ENCODE peak calls at places on chromosomes 6 and 20, in six cellular contexts. One of them, this sample, is unnamed. For H3K27me3 and H3K4me1, the result is how much of the 10 kb centered on the place peaks cover.

GRCh38 chr6:89385156-89385667 is 26.9 kb downstream of the RRAGD start:
- DNase-seq in lower lobe of right lung: no peak
- DNase-seq in tibial nerve: no peak
- DNase-seq in fibroblast of lung: peak
- DNase-seq in uterus: peak
- DNase-seq in CD8-positive, alpha-beta memory T cell: no peak
- DNase-seq in this sample: no peak

GRCh38 chr6:170292111-170292777 is 1.4 kb upstream of the DLL1 start:
- DNase-seq in lower lobe of right lung: no peak
- DNase-seq in tibial nerve: no peak
- DNase-seq in fibroblast of lung: no peak
- DNase-seq in uterus: no peak
- DNase-seq in CD8-positive, alpha-beta memory T cell: no peak
- DNase-seq in this sample: no peak

GRCh38 chr20:3479759-3480615 is 9.2 kb downstream of the ATRN start:
- DNase-seq in lower lobe of right lung: no peak
- DNase-seq in tibial nerve: no peak
- DNase-seq in fibroblast of lung: no peak
- DNase-seq in uterus: no peak
- DNase-seq in CD8-positive, alpha-beta memory T cell: no peak
- DNase-seq in this sample: no peak

GRCh38 chr20:63137851-63138415 is 78.0 kb downstream of the YTHDF1 start:
- DNase-seq in lower lobe of right lung: no peak
- DNase-seq in tibial nerve: no peak
- DNase-seq in fibroblast of lung: no peak
- DNase-seq in uterus: no peak
- DNase-seq in CD8-positive, alpha-beta memory T cell: no peak
- DNase-seq in this sample: no peak

GRCh38 chr20:17568045-17568788 is 1.7 kb upstream of the DSTN start:
- DNase-seq in lower lobe of right lung: no peak
- DNase-seq in tibial nerve: no peak
- DNase-seq in fibroblast of lung: no peak
- DNase-seq in uterus: no peak
- DNase-seq in CD8-positive, alpha-beta memory T cell: no peak
- DNase-seq in this sample: peak

GRCh38 chr6:145569140-145569539 is 166.2 kb downstream of the EPM2A start:
- DNase-seq in lower lobe of right lung: no peak
- DNase-seq in tibial nerve: no peak
- DNase-seq in fibroblast of lung: peak
- DNase-seq in uterus: no peak
- DNase-seq in CD8-positive, alpha-beta memory T cell: no peak
- DNase-seq in this sample: no peak

GRCh38 chr6:129493396-129493902 is 216.5 kb downstream of the ARHGAP18 start:
- DNase-seq in lower lobe of right lung: no peak
- DNase-seq in tibial nerve: no peak
- DNase-seq in fibroblast of lung: peak
- DNase-seq in uterus: no peak
- DNase-seq in CD8-positive, alpha-beta memory T cell: no peak
- DNase-seq in this sample: no peak

GRCh38 chr6:100232791-100233573 is 231.7 kb downstream of the SIM1 start:
- DNase-seq in lower lobe of right lung: no peak
- DNase-seq in tibial nerve: no peak
- DNase-seq in fibroblast of lung: no peak
- DNase-seq in uterus: no peak
- DNase-seq in CD8-positive, alpha-beta memory T cell: no peak
- DNase-seq in this sample: no peak

GRCh38 chr20:44040202-44040915 is 125.7 kb downstream of the TOX2 start:
- DNase-seq in lower lobe of right lung: no peak
- DNase-seq in tibial nerve: no peak
- DNase-seq in fibroblast of lung: no peak
- DNase-seq in uterus: no peak
- DNase-seq in CD8-positive, alpha-beta memory T cell: no peak
- DNase-seq in this sample: no peak

DNA sequence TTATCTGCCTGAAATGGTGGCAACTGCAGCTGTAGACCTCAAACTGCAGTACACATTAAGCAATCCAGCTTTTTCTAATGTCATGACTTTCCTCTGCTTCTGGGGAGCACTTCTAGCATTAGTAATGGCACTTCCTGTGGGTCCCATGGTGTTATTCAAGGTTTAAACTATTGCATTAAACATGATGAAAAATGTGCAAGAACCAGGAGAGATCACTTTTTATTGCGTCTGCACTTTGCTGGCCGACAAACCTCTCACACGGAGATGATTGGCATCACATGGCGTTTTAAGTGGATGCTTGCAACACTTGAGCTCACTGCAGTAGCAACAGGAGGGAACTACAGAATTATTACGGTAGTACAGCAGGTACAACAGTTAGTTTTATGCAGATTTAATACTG is 148.4 kb downstream of the HIVEP2 start:
- DNase-seq in lower lobe of right lung: peak
- DNase-seq in tibial nerve: no peak
- DNase-seq in fibroblast of lung: peak
- DNase-seq in uterus: no peak
- DNase-seq in CD8-positive, alpha-beta memory T cell: no peak
- DNase-seq in this sample: no peak
- H3K27ac ChIP-seq in lower lobe of right lung: no peak
- H3K27ac ChIP-seq in tibial nerve: no peak
- H3K27ac ChIP-seq in fibroblast of lung: no peak
- H3K27ac ChIP-seq in uterus: no peak
- H3K27ac ChIP-seq in CD8-positive, alpha-beta memory T cell: no peak
- H3K27ac ChIP-seq in this sample: no peak

DNA sequence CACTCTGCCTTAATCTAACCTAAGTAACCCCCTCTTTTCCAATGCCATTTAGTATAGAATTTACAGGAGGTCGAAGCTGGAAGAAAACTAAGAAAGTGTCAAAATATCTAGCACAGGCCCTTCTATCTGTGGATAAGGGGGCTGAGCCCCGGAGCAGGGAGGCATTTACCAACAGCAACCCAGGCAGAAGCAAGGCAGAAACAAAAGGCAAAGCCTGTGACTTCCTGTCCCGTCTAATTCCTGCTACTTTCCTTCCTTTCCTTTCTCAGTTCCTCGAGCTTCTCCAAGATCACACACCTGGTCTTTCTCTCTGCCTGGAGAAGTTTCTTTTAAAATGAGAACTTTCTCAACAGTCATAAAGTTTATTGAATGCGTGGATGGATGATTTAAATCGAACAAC is 146.0 kb downstream of the FOXA2 start:
- DNase-seq in lower lobe of right lung: no peak
- DNase-seq in tibial nerve: no peak
- DNase-seq in fibroblast of lung: no peak
- DNase-seq in uterus: no peak
- DNase-seq in CD8-positive, alpha-beta memory T cell: no peak
- DNase-seq in this sample: no peak
- H3K27me3 ChIP-seq in lower lobe of right lung: under half
- H3K27me3 ChIP-seq in tibial nerve: under half
- H3K27me3 ChIP-seq in fibroblast of lung: under half
- H3K27me3 ChIP-seq in uterus: under half
- H3K27me3 ChIP-seq in CD8-positive, alpha-beta memory T cell: under half
- H3K27me3 ChIP-seq in this sample: under half

GRCh38 chr6:3413612-3414011 is 43.2 kb downstream of the SLC22A23 start:
- DNase-seq in lower lobe of right lung: no peak
- DNase-seq in tibial nerve: no peak
- DNase-seq in fibroblast of lung: no peak
- DNase-seq in uterus: no peak
- DNase-seq in CD8-positive, alpha-beta memory T cell: no peak
- DNase-seq in this sample: no peak
- H3K4me1 ChIP-seq in lower lobe of right lung: under half
- H3K4me1 ChIP-seq in tibial nerve: under half
- H3K4me1 ChIP-seq in fibroblast of lung: under half
- H3K4me1 ChIP-seq in uterus: under half
- H3K4me1 ChIP-seq in CD8-positive, alpha-beta memory T cell: under half
- H3K4me1 ChIP-seq in this sample: under half

GRCh38 chr20:36454664-36455427 is 86.5 kb upstream of the MYL9 start:
- DNase-seq in lower lobe of right lung: peak
- DNase-seq in tibial nerve: no peak
- DNase-seq in fibroblast of lung: peak
- DNase-seq in uterus: no peak
- DNase-seq in CD8-positive, alpha-beta memory T cell: no peak
- DNase-seq in this sample: peak
- H3K27ac ChIP-seq in lower lobe of right lung: no peak
- H3K27ac ChIP-seq in tibial nerve: no peak
- H3K27ac ChIP-seq in fibroblast of lung: no peak
- H3K27ac ChIP-seq in uterus: no peak
- H3K27ac ChIP-seq in CD8-positive, alpha-beta memory T cell: no peak
- H3K27ac ChIP-seq in this sample: no peak

GRCh38 chr20:57899554-57899953 is 189.7 kb upstream of the PMEPA1 start:
- DNase-seq in lower lobe of right lung: no peak
- DNase-seq in tibial nerve: no peak
- DNase-seq in fibroblast of lung: peak
- DNase-seq in uterus: no peak
- DNase-seq in CD8-positive, alpha-beta memory T cell: no peak
- DNase-seq in this sample: no peak
- H3K27me3 ChIP-seq in lower lobe of right lung: under half
- H3K27me3 ChIP-seq in tibial nerve: under half
- H3K27me3 ChIP-seq in fibroblast of lung: under half
- H3K27me3 ChIP-seq in uterus: under half
- H3K27me3 ChIP-seq in CD8-positive, alpha-beta memory T cell: under half
- H3K27me3 ChIP-seq in this sample: under half

This sample was measured in SJSA1.